ENCODE peak calls at places on chromosomes 16 and 17, in ten cellular contexts. F is tibial nerve, I is H7, O is cardiac muscle cell, C is coronary artery, U is mucosa of descending colon, Y is A673, H is fibroblast of lung, W is esophagus muscularis mucosa, X is GM23248. D is an unnamed sample.

GRCh38 chr17:82247175-82247823 is 18.5 kb downstream of the SLC16A3 start:
- DNase-seq in O (no peak), Y (no peak), H (no peak), I (no peak), W (no peak), C (no peak), F (no peak), X (no peak), U (no peak), D (no peak)

GRCh38 chr17:7445011-7445927 is at the start of gene CHRNB1:
- DNase-seq in F (peak), X (peak), C (peak), W (peak), U (peak), Y (peak), H (peak), I (peak), O (peak), D (no peak)

GRCh38 chr16:11994187-11995119 is 17.9 kb downstream of the SNX29 start:
- DNase-seq in I (no peak), U (peak), X (peak), H (no peak), C (no peak), F (peak), W (no peak), Y (no peak), O (no peak), D (no peak)

GRCh38 chr16:61653544-61653943 is 382.7 kb downstream of the CDH8 start:
- DNase-seq in I (no peak), H (no peak), U (no peak), X (no peak), W (no peak), F (no peak), C (no peak), Y (no peak), O (no peak), D (no peak)

GRCh38 chr17:81200695-81201580 is 21.8 kb downstream of the CEP131 start:
- DNase-seq in C (no peak), X (peak), W (no peak), I (peak), H (peak), Y (peak), F (peak), U (peak), O (peak), D (peak)

GRCh38 chr17:20944014-20944905 is 98.6 kb downstream of the USP22 start:
- DNase-seq in F (no peak), H (no peak), Y (no peak), O (peak), I (peak), C (no peak), W (no peak), U (peak), X (no peak), D (no peak)

GRCh38 chr17:45752246-45752645 is 31.9 kb upstream of the CRHR1 start:
- DNase-seq in X (no peak), H (no peak), C (no peak), F (no peak), O (no peak), U (no peak), Y (no peak), I (no peak), W (no peak), D (no peak)

GRCh38 chr16:72878301-72879269 is 169.3 kb downstream of the ZFHX3 start:
- DNase-seq in O (peak), I (no peak), F (no peak), C (no peak), X (peak), W (no peak), U (no peak), Y (peak), H (peak), D (no peak)

GRCh38 chr16:86048882-86049585 is 150.1 kb downstream of the IRF8 start:
- DNase-seq in I (peak), F (no peak), W (no peak), H (no peak), C (no peak), X (no peak), O (no peak), Y (no peak), U (no peak), D (no peak)

GRCh38 chr17:7807206-7807605 is 26.8 kb upstream of the KDM6B start:
- DNase-seq in W (no peak), X (no peak), C (no peak), F (no peak), O (no peak), U (no peak), Y (no peak), I (peak), H (no peak), D (no peak)

GRCh38 chr16:17343028-17343427 is 127.7 kb downstream of the XYLT1 start:
- DNase-seq in Y (no peak), I (no peak), F (no peak), X (no peak), W (no peak), U (no peak), O (no peak), H (no peak), C (no peak), D (no peak)

GRCh38 chr17:16158721-16159120 is 56.6 kb downstream of the NCOR1 start:
- DNase-seq in H (peak), X (peak), Y (no peak), F (no peak), O (no peak), C (no peak), U (no peak), W (no peak), I (no peak), D (no peak)

GRCh38 chr16:81669473-81670350 is 109.4 kb upstream of the PLCG2 start:
- DNase-seq in C (no peak), U (no peak), X (no peak), I (no peak), F (no peak), H (no peak), Y (no peak), W (no peak), O (no peak), D (no peak)

DNA sequence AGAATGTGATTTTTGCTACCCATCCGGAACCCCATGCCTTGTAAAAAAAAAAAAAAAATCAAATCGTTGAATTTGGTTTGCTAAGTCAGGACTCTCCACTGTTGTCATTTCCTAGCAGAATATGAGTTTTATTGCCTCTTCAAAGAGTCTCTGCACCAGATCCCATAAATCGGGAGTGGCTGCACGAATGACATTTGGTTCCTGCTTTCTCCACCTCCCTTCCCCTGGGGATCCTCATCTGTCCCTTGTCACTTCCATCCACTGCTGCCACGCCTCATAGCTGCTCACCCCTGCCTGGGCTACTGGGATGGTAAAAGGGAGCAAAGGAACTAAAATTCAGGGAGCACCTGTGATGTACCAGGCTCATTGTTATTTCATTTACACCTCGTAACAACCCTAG is 312 bp upstream of the KRT36 start:
- DNase-seq in C (no peak), F (no peak), H (no peak), Y (no peak), W (no peak), I (no peak), X (no peak), U (peak), O (no peak), D (no peak)
- H3K4me3 ChIP-seq in C (no peak), F (no peak), H (no peak), Y (no peak), W (no peak), I (no peak), X (no peak), U (no peak), O (no peak), D (no peak)

GRCh38 chr17:4341616-4341977 is 24.9 kb downstream of the UBE2G1 start:
- DNase-seq in O (peak), Y (no peak), W (no peak), F (no peak), C (no peak), I (no peak), H (no peak), X (no peak), U (no peak), D (no peak)
- H3K4me3 ChIP-seq in O (no peak), Y (no peak), W (no peak), F (no peak), C (no peak), I (no peak), H (no peak), X (peak), U (no peak), D (no peak)

GRCh38 chr17:50044483-50044882 is 11.4 kb upstream of the ITGA3 start:
- DNase-seq in U (no peak), X (no peak), F (no peak), H (no peak), W (no peak), C (no peak), Y (no peak), I (no peak), O (no peak), D (no peak)
- H3K4me3 ChIP-seq in U (no peak), X (no peak), F (no peak), H (no peak), W (no peak), C (no peak), Y (no peak), I (no peak), O (no peak), D (no peak)

GRCh38 chr16:31913668-31914067 is 40.1 kb downstream of the ZNF267 start:
- DNase-seq in O (no peak), F (no peak), I (no peak), H (no peak), C (no peak), X (no peak), Y (no peak), W (no peak), U (no peak), D (no peak)
- H3K4me3 ChIP-seq in O (no peak), F (no peak), I (no peak), H (no peak), C (peak), X (no peak), Y (no peak), W (no peak), U (no peak), D (no peak)

GRCh38 chr17:32463304-32463703 is 19.0 kb downstream of the PSMD11 start:
- DNase-seq in X (no peak), W (no peak), Y (no peak), C (no peak), O (no peak), F (no peak), H (no peak), I (no peak), U (no peak), D (no peak)
- H3K4me3 ChIP-seq in X (no peak), W (no peak), Y (no peak), C (no peak), O (no peak), F (no peak), H (no peak), I (no peak), U (no peak), D (no peak)

GRCh38 chr16:57013268-57013667 is 23.9 kb downstream of the NLRC5 start:
- DNase-seq in W (no peak), I (no peak), U (no peak), C (no peak), X (peak), F (no peak), Y (no peak), H (peak), O (no peak), D (no peak)
- H3K4me3 ChIP-seq in W (no peak), I (no peak), U (no peak), C (no peak), X (no peak), F (no peak), Y (no peak), H (no peak), O (no peak), D (no peak)

GRCh38 chr17:58998871-58999270 is 107.8 kb downstream of the TRIM37 start:
- DNase-seq in W (no peak), Y (no peak), F (no peak), O (no peak), H (no peak), X (no peak), I (no peak), C (no peak), U (no peak), D (no peak)

GRCh38 chr17:59002126-59002525 is 104.6 kb downstream of the TRIM37 start:
- DNase-seq in U (no peak), Y (no peak), C (no peak), W (no peak), H (no peak), F (no peak), I (no peak), X (no peak), O (no peak), D (no peak)

GRCh38 chr17:59002848-59003247 is 103.8 kb downstream of the TRIM37 start:
- DNase-seq in O (no peak), Y (no peak), C (no peak), I (no peak), H (peak), X (peak), U (no peak), F (no peak), W (no peak), D (no peak)

GRCh38 chr17:59000022-59000421 is 106.7 kb downstream of the TRIM37 start:
- DNase-seq in W (no peak), H (no peak), X (no peak), I (no peak), U (no peak), F (no peak), C (no peak), O (no peak), Y (no peak), D (no peak)

DNA sequence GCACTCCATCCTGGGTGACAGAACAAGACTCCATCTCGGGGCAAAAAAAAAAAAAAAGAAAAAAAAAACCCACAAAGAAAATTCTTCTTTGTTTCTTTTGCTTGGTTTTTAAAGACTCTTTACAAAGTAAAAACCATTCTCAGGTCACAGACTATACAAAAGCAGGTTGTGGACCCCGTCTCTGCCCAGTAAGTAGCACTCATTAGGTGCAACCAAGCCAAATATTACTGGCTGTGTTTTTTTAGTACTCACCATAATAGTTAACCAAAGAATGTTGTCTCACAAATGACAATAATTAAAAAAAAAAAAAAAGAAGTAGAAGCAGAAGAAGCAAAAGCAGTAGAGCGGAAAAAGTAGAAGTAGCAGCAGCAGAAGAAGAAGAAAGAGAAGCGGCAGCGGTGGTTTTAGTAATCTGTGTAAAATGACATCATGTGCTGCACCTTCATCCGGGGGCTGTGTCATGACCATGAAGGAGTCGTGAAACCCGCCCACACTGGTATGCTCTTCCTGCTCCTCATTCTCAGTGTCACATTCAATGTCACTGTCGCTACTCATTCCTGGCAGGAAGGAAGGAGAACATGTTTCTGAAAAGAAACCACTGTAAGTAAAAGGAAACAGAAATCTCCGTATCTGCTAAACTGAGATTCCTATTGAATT is 105.4 kb downstream of the TRIM37 start:
- DNase-seq in C (no peak), U (peak), F (peak), I (no peak), H (peak), O (no peak), Y (peak), W (no peak), X (peak), D (no peak)
- H3K4me3 ChIP-seq in C (peak), U (no peak), F (no peak), I (no peak), H (peak), O (no peak), Y (peak), W (no peak), X (no peak), D (no peak)

DNA sequence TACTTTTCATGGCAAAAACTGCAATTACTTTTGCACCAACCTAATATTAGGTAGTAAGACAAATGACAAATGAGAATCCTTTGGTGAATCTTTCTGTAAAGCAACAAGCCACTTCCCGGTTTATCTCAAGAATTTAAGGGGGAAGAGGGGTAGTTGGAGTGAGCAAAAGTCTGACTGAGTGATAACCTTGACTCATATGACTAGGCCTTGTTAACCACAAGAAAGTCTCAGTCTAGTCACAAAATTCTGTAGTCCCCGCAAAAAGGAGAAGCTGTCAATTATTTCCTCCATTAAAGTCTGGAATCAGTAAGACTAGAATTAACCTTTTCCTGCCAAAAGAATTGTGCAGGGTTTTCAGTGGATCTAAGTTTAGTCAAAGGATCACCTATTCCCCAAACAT is 72.2 kb upstream of the GNAO1 start:
- DNase-seq in O (no peak), H (no peak), U (no peak), W (no peak), Y (no peak), I (no peak), X (no peak), C (no peak), F (no peak), D (no peak)
- H3K4me3 ChIP-seq in O (no peak), H (no peak), U (no peak), W (no peak), Y (no peak), I (no peak), X (no peak), C (no peak), F (no peak), D (no peak)

DNA sequence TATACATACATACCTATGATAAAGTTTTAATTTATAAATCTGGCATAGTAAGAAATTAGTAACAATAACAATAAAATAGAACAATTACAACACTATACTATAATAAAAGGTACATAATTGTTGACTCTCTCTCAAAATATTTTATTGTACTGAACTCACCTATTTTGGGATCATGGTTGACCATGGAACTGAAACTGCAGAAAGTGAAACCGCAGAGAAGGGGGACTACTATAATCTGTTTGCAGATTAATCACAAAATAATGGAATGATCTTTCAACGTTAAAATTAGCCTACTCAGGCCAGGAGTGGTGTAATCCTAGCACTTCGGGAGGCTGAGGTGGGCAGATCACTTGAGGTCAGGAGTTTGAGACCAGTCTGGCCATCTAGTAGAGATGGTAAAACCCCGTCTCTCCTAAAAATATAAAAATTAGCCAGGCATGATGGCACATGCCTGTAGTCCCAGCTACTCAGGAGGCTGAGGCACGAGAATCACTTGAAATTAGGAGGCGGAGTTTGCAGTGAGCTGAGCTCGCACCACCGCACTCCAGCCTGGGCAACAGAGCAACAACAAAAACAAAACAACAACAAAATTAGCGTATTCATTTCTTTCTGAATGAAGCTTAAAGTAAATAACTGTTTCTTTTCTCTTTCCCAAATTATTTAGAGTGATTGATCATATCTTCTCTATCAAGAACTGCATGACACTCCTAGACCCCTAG is 45.7 kb downstream of the IKZF3 start:
- DNase-seq in I (no peak), U (no peak), F (no peak), O (no peak), W (no peak), C (no peak), H (no peak), X (no peak), Y (no peak), D (no peak)
- H3K4me3 ChIP-seq in I (no peak), U (no peak), F (no peak), O (no peak), W (no peak), C (no peak), H (no peak), X (no peak), Y (no peak), D (no peak)